ENCODE peak calls at places on chromosomes 2 and 18, in six cellular contexts. D is Peyer's patch; N is astrocyte of the spinal cord; P is activated CD8-positive, alpha-beta T cell treated with anti-CD3 and anti-CD28 coated beads for 36 hours; T is AG04450; Q is mesothelial cell of epicardium. E is an unnamed sample.

GRCh38 chr2:240395896-240396622 is 39.4 kb upstream of the GPC1 start:
- DNase-seq in N (no peak), D (no peak), Q (no peak), P (no peak), T (no peak), E (no peak)

GRCh38 chr2:145715601-145716000 is 1195.7 kb upstream of the ZEB2 start:
- DNase-seq in N (no peak), Q (no peak), D (no peak), T (no peak), P (no peak), E (no peak)

GRCh38 chr2:116719841-116720240 is 1094.7 kb upstream of the DDX18 start:
- DNase-seq in N (peak), D (no peak), Q (no peak), P (no peak), T (no peak), E (no peak)

GRCh38 chr2:8857709-8858108 is 20.3 kb upstream of the KIDINS220 start:
- DNase-seq in P (no peak), D (no peak), T (no peak), N (no peak), Q (peak), E (no peak)

GRCh38 chr2:167294775-167295140 is 406.5 kb downstream of the XIRP2 start:
- DNase-seq in T (no peak), Q (no peak), N (no peak), D (no peak), P (no peak), E (no peak)

GRCh38 chr2:105610444-105611327 is 134.0 kb upstream of the NCK2 start:
- DNase-seq in T (no peak), Q (no peak), D (no peak), N (no peak), P (no peak), E (no peak)

GRCh38 chr2:3754280-3754679 is 50.9 kb downstream of the DCDC2C start:
- DNase-seq in T (no peak), P (no peak), Q (no peak), N (no peak), D (no peak), E (no peak)

GRCh38 chr2:239259603-239260298 is 141.1 kb downstream of the HDAC4 start:
- DNase-seq in P (peak), D (peak), Q (no peak), N (no peak), T (no peak), E (no peak)

GRCh38 chr2:180015951-180016709 is 9.0 kb upstream of the CWC22 start:
- DNase-seq in P (no peak), D (no peak), T (peak), Q (no peak), N (peak), E (no peak)

GRCh38 chr2:240988146-240988545 is 10.3 kb upstream of the SNED1 start:
- DNase-seq in D (no peak), P (no peak), T (no peak), Q (no peak), N (peak), E (peak)

GRCh38 chr2:85255813-85256581 is 71.8 kb downstream of the TGOLN2 start:
- DNase-seq in D (no peak), N (peak), Q (peak), P (no peak), T (peak), E (no peak)

GRCh38 chr18:35005963-35006577 is 35.1 kb upstream of the MAPRE2 start:
- DNase-seq in P (no peak), Q (no peak), D (no peak), N (peak), T (peak), E (no peak)

GRCh38 chr2:233381013-233381995 is 27.0 kb downstream of the DGKD start:
- DNase-seq in D (no peak), Q (no peak), N (no peak), P (no peak), T (no peak), E (no peak)

GRCh38 chr2:227848586-227848985 is 22.8 kb upstream of the DAW1 start:
- DNase-seq in D (no peak), Q (no peak), P (no peak), T (no peak), N (no peak), E (no peak)

GRCh38 chr2:238169708-238170251 is 11.0 kb downstream of the ERFE start:
- DNase-seq in Q (no peak), P (no peak), T (peak), N (peak), D (no peak), E (no peak)

GRCh38 chr2:9336534-9337354 is 86.6 kb downstream of the ITGB1BP1 start:
- DNase-seq in N (peak), Q (peak), D (peak), P (no peak), T (peak), E (no peak)

GRCh38 chr2:20595439-20596192 is 55.3 kb downstream of the HS1BP3 start:
- DNase-seq in D (peak), T (no peak), Q (no peak), N (peak), P (peak), E (peak)

GRCh38 chr18:63189041-63189440 is 130.5 kb downstream of the BCL2 start:
- DNase-seq in T (no peak), N (no peak), D (no peak), P (no peak), Q (no peak), E (no peak)

GRCh38 chr18:75107196-75107930 is 101.6 kb downstream of the PTGR3 start:
- DNase-seq in T (no peak), Q (no peak), P (no peak), N (no peak), D (peak), E (no peak)

GRCh38 chr18:69787825-69788547 is 159.7 kb downstream of the CD226 start:
- DNase-seq in Q (no peak), D (no peak), N (peak), P (no peak), T (peak), E (no peak)

GRCh38 chr2:142992843-142993242 is 115.4 kb downstream of the KYNU start:
- DNase-seq in Q (no peak), D (no peak), T (no peak), P (no peak), N (no peak), E (no peak)

GRCh38 chr2:98589489-98589888 is 18.8 kb downstream of the COA5 start:
- DNase-seq in P (no peak), N (no peak), T (no peak), D (no peak), Q (no peak), E (no peak)

GRCh38 chr2:207528980-207529329 is 807 bp upstream of the CREB1 start:
- DNase-seq in T (no peak), P (peak), D (peak), N (peak), Q (no peak), E (no peak)
- TF ChIP-seq CTCF in T (peak), P (no peak), D (no peak), N (peak), Q (no peak), E (no peak)

DNA sequence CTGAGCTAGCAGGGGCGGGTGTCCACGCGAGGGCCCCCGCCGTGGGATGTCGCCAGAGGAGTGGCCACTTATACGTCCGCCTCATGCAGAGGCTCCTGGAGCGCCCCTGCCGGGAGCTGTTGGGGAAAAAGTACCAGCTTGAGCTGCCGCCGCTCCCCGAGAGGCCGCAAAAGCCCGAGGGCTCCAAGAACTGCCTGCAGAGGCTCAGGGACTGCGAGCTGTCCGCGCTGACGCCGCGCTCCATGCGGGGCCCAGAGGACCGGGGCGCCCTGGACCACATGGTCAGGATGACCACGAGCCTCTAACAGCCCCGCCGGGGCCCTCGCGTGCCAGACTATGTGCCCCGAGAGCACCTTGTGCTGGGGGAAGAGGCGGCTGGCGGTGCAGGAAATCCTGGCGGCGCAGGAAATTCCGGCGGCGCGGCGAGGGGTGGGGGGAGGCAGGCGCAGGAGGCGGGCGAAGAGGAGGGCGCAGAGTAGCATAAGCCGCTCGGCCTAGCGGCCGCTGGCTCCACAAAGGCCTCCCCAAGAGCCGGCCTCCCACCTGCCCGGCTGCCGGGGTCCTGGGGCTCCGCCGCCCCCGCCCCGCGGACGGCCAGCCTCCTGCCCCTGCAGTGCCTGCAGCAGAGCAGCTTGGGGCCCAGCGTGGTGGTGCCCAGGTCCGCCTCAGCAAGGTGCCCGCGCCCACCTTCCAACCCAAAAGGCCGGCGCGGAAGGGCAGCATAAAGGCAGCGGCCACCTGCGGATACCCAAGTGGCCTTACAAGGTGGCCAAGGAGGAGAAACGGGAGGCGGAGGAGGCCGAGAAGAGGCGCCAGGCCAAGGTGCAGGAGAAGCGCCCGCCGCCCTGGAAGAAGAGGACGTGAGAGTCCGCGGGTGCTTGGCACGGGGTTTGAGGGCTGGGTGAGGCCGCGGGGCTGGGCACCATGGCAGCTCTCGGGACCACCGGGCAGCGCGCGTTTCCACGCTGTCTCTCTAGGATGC is 42.1 kb upstream of the TRIM43B start:
- DNase-seq in P (peak), Q (no peak), T (peak), N (peak), D (peak), E (peak)
- TF ChIP-seq CTCF in P (no peak), Q (no peak), T (peak), N (peak), D (no peak), E (no peak)

GRCh38 chr2:120403676-120404075 is 57.7 kb downstream of the INHBB start:
- DNase-seq in Q (no peak), D (no peak), N (no peak), T (no peak), P (no peak), E (no peak)

GRCh38 chr2:120404274-120404673 is 58.3 kb downstream of the INHBB start:
- DNase-seq in P (no peak), Q (no peak), T (no peak), N (no peak), D (no peak), E (no peak)

GRCh38 chr2:120405769-120406119 is 59.8 kb downstream of the INHBB start:
- DNase-seq in Q (no peak), D (no peak), P (no peak), N (no peak), T (no peak), E (no peak)

GRCh38 chr2:120404941-120405768 is 59.2 kb downstream of the INHBB start:
- DNase-seq in N (no peak), D (no peak), Q (no peak), T (no peak), P (no peak), E (no peak)

GRCh38 chr2:120406566-120406965 is 60.6 kb downstream of the INHBB start:
- DNase-seq in P (no peak), N (no peak), D (no peak), T (no peak), Q (no peak), E (no peak)
- TF ChIP-seq CTCF in P (no peak), N (no peak), D (no peak), T (no peak), Q (no peak), E (no peak)

DNA sequence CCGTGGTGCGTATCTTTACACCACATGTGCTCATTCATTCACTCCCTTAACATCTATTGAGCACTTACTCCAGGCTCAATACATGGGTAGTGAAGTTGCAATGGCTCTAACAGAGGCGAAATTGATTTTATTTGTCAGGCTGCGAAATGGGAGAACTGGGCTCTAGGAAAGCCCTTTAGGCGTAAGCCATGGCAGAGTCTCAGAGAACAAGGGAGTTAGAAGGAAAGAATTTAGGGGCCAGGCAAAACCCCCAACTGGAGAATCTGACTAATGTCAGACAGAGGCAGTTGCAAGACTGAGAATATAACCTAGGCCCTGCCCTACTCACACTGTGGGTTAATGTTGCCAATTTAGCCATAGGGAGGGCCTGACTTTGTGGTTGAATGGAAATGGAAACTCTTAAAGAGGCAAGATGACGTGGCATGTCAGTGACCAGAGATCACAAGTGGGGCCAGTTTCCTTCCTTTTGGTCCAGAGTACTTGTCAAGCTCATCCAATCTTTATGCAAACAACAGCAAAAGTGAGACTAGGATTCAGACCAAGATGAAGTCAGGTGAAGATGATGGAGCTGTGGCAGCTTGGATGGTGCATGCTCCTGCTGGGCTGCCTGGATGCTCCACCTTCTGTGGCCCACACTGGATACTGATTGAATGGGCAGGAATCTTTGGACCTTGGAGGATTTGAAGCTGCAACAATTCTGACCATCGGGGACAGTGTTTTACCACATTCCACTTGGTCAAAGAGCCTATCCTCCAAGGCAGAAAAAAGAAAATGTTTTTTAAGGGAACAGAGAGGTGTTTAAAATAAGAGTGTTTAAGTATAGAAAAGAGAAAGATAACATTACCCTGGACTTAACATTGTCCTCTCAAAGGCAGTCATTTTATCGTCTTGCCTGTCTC is 92.2 kb downstream of the CAPN13 start:
- DNase-seq in N (no peak), Q (peak), P (peak), T (no peak), D (peak), E (no peak)
- TF ChIP-seq CTCF in N (no peak), Q (no peak), P (no peak), T (no peak), D (no peak), E (no peak)

GRCh38 chr18:29874519-29875098 is 1167.9 kb downstream of the DSC3 start:
- DNase-seq in D (no peak), N (peak), P (no peak), Q (no peak), T (no peak), E (no peak)

GRCh38 chr18:29883114-29883513 is 1159.4 kb downstream of the DSC3 start:
- DNase-seq in N (no peak), T (no peak), D (no peak), Q (no peak), P (no peak), E (no peak)

GRCh38 chr18:29882620-29883019 is 1159.9 kb downstream of the DSC3 start:
- DNase-seq in D (no peak), T (no peak), P (no peak), Q (no peak), N (no peak), E (no peak)

GRCh38 chr18:29879763-29880162 is 1162.8 kb downstream of the DSC3 start:
- DNase-seq in D (no peak), T (no peak), N (no peak), P (no peak), Q (no peak), E (no peak)
- TF ChIP-seq CTCF in D (no peak), T (no peak), N (no peak), P (no peak), Q (no peak), E (no peak)

GRCh38 chr2:191539068-191539467 is 138.9 kb upstream of the NABP1 start:
- DNase-seq in N (peak), P (peak), Q (no peak), T (no peak), D (no peak), E (no peak)
- TF ChIP-seq CTCF in N (peak), P (peak), Q (peak), T (peak), D (no peak), E (no peak)

DNA sequence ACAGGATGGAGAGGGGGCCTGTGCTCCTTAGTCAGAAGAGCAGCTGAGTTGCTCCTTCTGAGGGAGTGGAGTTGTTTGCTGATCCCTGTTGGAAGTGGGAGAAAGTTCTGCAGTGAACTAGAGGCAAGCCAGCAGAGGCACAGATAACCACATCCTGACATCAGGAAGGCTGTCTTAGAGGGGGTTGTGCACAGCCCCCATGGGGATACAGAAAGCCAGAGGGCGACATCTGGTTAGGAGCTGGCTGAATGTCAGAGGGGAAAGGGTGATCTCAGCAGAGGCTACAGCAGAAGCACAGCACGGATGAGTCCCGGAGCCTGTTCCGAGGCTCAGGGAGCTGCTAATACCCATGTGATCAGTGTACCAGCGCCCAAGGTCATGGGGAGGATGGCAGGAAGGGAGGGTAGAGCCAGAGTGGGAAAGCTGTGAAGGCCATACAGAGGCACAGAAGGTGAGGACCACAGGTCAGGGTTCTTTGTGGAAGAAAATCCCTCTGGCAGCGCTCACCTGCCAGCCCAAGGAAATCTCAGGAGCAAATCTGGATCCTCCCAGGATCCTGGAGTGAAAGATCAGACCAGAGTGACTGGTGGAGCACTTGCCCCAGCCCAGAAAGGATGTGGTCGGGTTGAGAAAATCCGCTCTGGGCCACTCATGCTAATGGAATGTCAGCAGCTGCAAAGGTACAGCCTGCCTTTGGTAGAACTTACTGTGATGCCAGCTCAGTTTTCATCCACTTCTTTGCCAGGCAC is 111.8 kb downstream of the STPG4 start:
- DNase-seq in Q (no peak), P (no peak), T (peak), D (no peak), N (peak), E (no peak)
- TF ChIP-seq CTCF in Q (no peak), P (no peak), T (peak), D (no peak), N (no peak), E (no peak)

GRCh38 chr2:230794472-230794871 is 70.3 kb upstream of the ITM2C start:
- DNase-seq in N (no peak), T (no peak), P (peak), D (peak), Q (no peak), E (no peak)
- TF ChIP-seq CTCF in N (no peak), T (no peak), P (no peak), D (no peak), Q (no peak), E (no peak)